ENCODE peak calls at places on chromosome 1, in five cellular contexts. H, I, D, V and O are unnamed samples.

GRCh38 chr1:93615201-93616150 is 66.2 kb downstream of the BCAR3 start:
- DNase-seq in H (peak; percentile 69), I (no peak), D (no peak), V (peak; percentile 94), O (no peak)

GRCh38 chr1:203346060-203346754 is 4.7 kb downstream of the FMOD start:
- DNase-seq in H (no peak), I (no peak), D (no peak), V (no peak), O (no peak)

GRCh38 chr1:169925505-169926482 is 32.1 kb upstream of the SCYL3 start:
- DNase-seq in H (no peak), I (no peak), D (no peak), V (peak; percentile 23), O (no peak)

GRCh38 chr1:5906116-5906515 is 86.1 kb downstream of the NPHP4 start:
- DNase-seq in H (no peak), I (no peak), D (peak; percentile 16), V (no peak), O (no peak)

GRCh38 chr1:212858461-212859265 is 588 bp downstream of the FLVCR1 start:
- DNase-seq in H (peak; percentile 20), I (peak; percentile 26), D (peak; percentile 85), V (peak; percentile 50), O (no peak)

GRCh38 chr1:93257889-93258288 is 77.4 kb downstream of the CCDC18 start:
- DNase-seq in H (no peak), I (no peak), D (no peak), V (no peak), O (no peak)

GRCh38 chr1:45009956-45010854 is 919 bp downstream of the HECTD3 start:
- DNase-seq in H (peak; percentile 7), I (peak; percentile 72), D (peak; percentile 82), V (no peak), O (no peak)

GRCh38 chr1:160625321-160625720 is 21.5 kb downstream of the SLAMF1 start:
- DNase-seq in H (no peak), I (no peak), D (no peak), V (no peak), O (no peak)

GRCh38 chr1:7084232-7084894 is 299.1 kb downstream of the CAMTA1 start:
- DNase-seq in H (no peak), I (no peak), D (no peak), V (no peak), O (no peak)

DNA sequence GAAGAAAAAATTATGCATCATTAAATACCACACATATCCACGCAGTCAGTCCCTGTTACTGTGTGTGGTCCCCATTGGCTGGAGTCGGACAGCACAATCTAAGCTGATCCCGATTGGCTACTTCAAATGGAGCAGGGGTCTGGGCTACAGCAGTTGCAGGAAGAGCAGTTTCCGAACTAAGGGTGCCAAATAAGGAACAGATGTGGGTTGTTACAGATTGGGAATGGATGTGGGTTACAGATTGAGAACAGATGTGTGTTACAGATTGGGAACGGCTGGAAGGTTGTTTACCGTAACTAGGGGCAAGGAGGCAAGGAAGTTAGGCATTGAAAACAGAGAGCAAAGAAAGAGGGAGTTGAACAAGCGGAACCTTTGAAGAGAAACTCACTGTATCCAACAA is 19.9 kb downstream of the OR2L13 start:
- DNase-seq in H (no peak), I (no peak), D (no peak), V (no peak), O (no peak)
- H3K9me3 ChIP-seq in H (peaks cover 39% of the 10 kb centered on the region), I (no peaks in the 10 kb centered on the region), D (peaks cover 23% of the 10 kb centered on the region), V (no peaks in the 10 kb centered on the region), O (peaks cover 4% of the 10 kb centered on the region)

DNA sequence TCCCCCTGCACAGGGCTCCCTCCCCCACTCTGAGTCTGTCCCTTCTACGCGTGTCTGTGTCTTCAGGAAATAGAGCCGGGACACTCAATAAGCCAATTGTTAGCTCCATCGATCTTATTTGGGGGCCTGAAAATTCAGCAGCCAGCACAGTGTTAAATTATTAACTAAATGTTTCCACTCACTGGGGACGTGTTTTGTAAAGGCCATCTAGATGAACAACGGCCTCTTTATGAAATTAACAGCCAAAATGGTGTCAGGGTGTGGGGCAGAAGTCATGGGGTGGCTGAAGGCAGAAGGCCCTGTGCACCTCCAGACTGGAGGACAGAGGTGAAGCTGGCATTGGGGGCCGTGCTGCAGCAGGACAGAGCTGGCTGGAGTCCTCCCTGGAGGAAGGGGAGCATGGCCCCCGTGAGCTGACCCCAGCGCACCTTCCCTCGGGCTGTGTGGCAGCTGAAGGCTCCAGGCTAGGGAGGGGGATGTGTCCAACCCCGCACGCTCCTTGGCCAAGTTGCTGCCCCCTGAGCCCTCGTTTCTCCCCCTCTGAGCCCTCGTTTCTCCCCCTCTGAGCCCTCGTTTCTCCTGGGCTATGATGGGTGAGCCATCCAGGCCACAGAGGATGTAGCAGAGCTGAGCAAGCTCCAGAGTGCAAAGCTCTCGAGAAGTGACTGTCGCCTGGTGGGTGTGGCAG is 113.8 kb upstream of the ARHGEF16 start:
- DNase-seq in H (no peak), I (no peak), D (no peak), V (no peak), O (no peak)
- H3K9me3 ChIP-seq in H (peaks cover 36% of the 10 kb centered on the region), I (no peaks in the 10 kb centered on the region), D (peaks cover 16% of the 10 kb centered on the region), V (peaks cover 5% of the 10 kb centered on the region), O (peaks cover 2% of the 10 kb centered on the region)

GRCh38 chr1:3944621-3944914 is 44.5 kb upstream of the C1orf174 start:
- DNase-seq in H (no peak), I (no peak), D (peak; percentile 43), V (no peak), O (no peak)
- H3K9me3 ChIP-seq in H (no peaks in the 10 kb centered on the region), I (no peaks in the 10 kb centered on the region), D (no peaks in the 10 kb centered on the region), V (no peaks in the 10 kb centered on the region), O (no peaks in the 10 kb centered on the region)

GRCh38 chr1:61655453-61655852 is 69.5 kb downstream of the TM2D1 start:
- DNase-seq in H (no peak), I (no peak), D (no peak), V (no peak), O (no peak)

GRCh38 chr1:61659061-61659460 is 65.9 kb downstream of the TM2D1 start:
- DNase-seq in H (no peak), I (no peak), D (no peak), V (no peak), O (no peak)

DNA sequence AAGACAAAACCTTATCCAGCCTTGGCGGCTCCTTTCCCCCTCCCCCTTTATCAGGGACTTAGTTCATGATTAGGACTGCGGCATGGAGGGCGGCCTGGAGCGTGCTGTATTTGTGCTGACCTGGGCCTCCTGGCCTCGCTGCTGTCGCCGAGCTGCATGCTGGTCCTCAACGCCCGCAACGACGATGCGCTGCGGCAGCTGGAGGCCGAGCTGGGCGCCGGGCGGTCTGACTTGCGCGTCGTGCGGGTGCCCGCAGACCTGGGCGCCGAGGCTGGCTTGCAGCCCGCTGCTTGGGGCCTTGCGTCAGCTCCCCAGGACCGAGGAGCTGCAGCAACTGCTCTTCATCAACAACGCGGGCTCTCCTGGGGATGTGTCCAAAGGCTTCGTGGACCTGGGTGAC is 70.9 kb downstream of the TM2D1 start:
- DNase-seq in H (no peak), I (no peak), D (no peak), V (no peak), O (no peak)
- H3K9me3 ChIP-seq in H (no peaks in the 10 kb centered on the region), I (no peaks in the 10 kb centered on the region), D (no peaks in the 10 kb centered on the region), V (no peaks in the 10 kb centered on the region), O (no peaks in the 10 kb centered on the region)

DNA sequence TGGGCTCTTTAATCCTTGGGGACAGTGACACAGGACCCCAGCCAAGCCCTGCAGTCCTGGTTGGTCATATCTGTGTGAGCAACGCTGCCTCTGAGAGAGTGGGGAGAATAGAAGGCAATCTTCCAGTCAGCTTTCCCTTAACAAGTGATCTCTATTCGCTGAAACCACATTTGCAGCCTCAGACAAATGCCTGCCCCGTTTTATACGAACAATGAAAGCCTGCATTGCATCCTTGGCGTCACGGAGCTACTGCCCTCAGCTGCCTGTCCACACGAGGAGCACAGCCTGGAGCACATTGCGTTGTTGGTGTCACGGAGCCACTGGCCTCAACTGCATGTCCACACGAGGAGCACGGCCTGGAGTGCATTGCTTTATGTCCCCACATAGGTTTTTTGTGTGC is 150.2 kb upstream of the ARHGEF16 start:
- DNase-seq in H (no peak), I (no peak), D (no peak), V (no peak), O (no peak)
- H3K9me3 ChIP-seq in H (peaks cover 9% of the 10 kb centered on the region), I (no peaks in the 10 kb centered on the region), D (no peaks in the 10 kb centered on the region), V (no peaks in the 10 kb centered on the region), O (no peaks in the 10 kb centered on the region)

GRCh38 chr1:248009681-248010080 is 3.8 kb upstream of the OR2L5 start:
- DNase-seq in H (no peak), I (no peak), D (no peak), V (no peak), O (no peak)
- H3K9me3 ChIP-seq in H (peaks cover 45% of the 10 kb centered on the region), I (no peaks in the 10 kb centered on the region), D (peaks cover 34% of the 10 kb centered on the region), V (no peaks in the 10 kb centered on the region), O (peaks cover 8% of the 10 kb centered on the region)

DNA sequence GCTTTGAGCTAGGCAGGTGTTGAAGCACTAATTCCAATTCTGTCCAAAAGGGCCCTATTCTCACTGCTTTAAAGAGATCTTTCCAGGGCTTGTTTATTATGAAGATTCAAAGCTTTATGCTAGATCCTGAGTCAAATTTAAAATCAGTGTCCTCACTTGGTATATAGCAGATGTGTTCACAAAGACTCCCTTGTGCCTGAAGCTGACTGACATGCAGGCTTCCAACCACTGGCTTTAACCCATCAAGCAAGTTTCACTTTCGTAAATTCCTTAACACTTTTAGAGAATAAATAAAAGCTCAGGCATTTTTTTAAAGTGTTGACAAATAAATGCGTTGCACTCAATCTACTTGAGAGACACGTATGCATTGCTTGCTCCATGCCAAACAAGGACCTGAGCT is 245.5 kb upstream of the ZP4 start:
- DNase-seq in H (no peak), I (no peak), D (no peak), V (no peak), O (no peak)
- H3K9me3 ChIP-seq in H (no peaks in the 10 kb centered on the region), I (no peaks in the 10 kb centered on the region), D (no peaks in the 10 kb centered on the region), V (no peaks in the 10 kb centered on the region), O (no peaks in the 10 kb centered on the region)